ENCODE peak calls at places on chromosomes 3 and 15, in ten cellular contexts. H, F, V, A, K, N, Z, Q, C and M are unnamed samples.

GRCh38 chr3:157042226-157042625 is 117.7 kb downstream of the CCNL1 start:
- DNase-seq in H (no peak), F (no peak), V (no peak), A (no peak), K (no peak), N (no peak), Z (no peak), Q (no peak), C (no peak), M (no peak)

GRCh38 chr15:100275641-100276040 is 66.1 kb downstream of the ADAMTS17 start:
- DNase-seq in H (no peak), F (no peak), V (no peak), A (no peak), K (no peak), N (no peak), Z (no peak), Q (no peak), C (no peak), M (no peak)

GRCh38 chr3:30610702-30611410 is 4.5 kb downstream of the TGFBR2 start:
- DNase-seq in H (no peak), F (no peak), V (no peak), A (no peak), K (no peak), N (no peak), Z (no peak), Q (no peak), C (peak; percentile 18), M (no peak)

GRCh38 chr3:33773627-33774026 is 24.8 kb upstream of the PDCD6IP start:
- DNase-seq in H (no peak), F (no peak), V (no peak), A (no peak), K (no peak), N (no peak), Z (no peak), Q (peak; percentile 27), C (no peak), M (no peak)

GRCh38 chr15:85316244-85316934 is 64.0 kb upstream of the AKAP13 start:
- DNase-seq in H (no peak), F (no peak), V (no peak), A (no peak), K (no peak), N (no peak), Z (no peak), Q (peak; percentile 38), C (peak; percentile 69), M (no peak)

GRCh38 chr3:40719660-40720287 is 195.0 kb downstream of the ZNF621 start:
- DNase-seq in H (no peak), F (no peak), V (no peak), A (no peak), K (no peak), N (peak; percentile 61), Z (no peak), Q (no peak), C (peak; percentile 31), M (no peak)

GRCh38 chr15:91861223-91861622 is 7.7 kb downstream of the SLCO3A1 start:
- DNase-seq in H (no peak), F (no peak), V (no peak), A (no peak), K (no peak), N (no peak), Z (no peak), Q (no peak), C (no peak), M (no peak)

GRCh38 chr3:17023006-17023664 is 138.4 kb downstream of the PLCL2 start:
- DNase-seq in H (no peak), F (no peak), V (no peak), A (peak; percentile 40), K (no peak), N (no peak), Z (no peak), Q (no peak), C (peak; percentile 68), M (peak; percentile 75)

GRCh38 chr3:57582470-57583168 is 14.5 kb downstream of the ARF4 start:
- DNase-seq in H (no peak), F (no peak), V (no peak), A (no peak), K (no peak), N (no peak), Z (no peak), Q (no peak), C (peak; percentile 46), M (no peak)